ENCODE peak calls at places on chromosomes 3 and 15, in five cellular contexts. One of them, this sample, is unnamed.

GRCh38 chr3:46866720-46867549 is 3.7 kb upstream of the MYL3 start:
- DNase-seq in right lobe of liver: peak; percentile 85
- DNase-seq in H1: peak; percentile 97
- DNase-seq in endothelial cell: peak; percentile 84
- DNase-seq in MCF 10A: peak; percentile 65
- DNase-seq in this sample: peak; percentile 88

GRCh38 chr15:92142242-92143232 is 251.1 kb upstream of the ST8SIA2 start:
- DNase-seq in right lobe of liver: no peak
- DNase-seq in MCF 10A: no peak
- DNase-seq in H1: no peak
- DNase-seq in endothelial cell: no peak
- DNase-seq in this sample: no peak

GRCh38 chr3:10269443-10269842 is 21.2 kb downstream of the TATDN2 start:
- DNase-seq in endothelial cell: no peak
- DNase-seq in H1: no peak
- DNase-seq in right lobe of liver: peak; percentile 4
- DNase-seq in MCF 10A: no peak
- DNase-seq in this sample: no peak

GRCh38 chr3:115931581-115931980 is 308.3 kb downstream of the GAP43 start:
- DNase-seq in MCF 10A: no peak
- DNase-seq in endothelial cell: no peak
- DNase-seq in right lobe of liver: no peak
- DNase-seq in H1: no peak
- DNase-seq in this sample: no peak

GRCh38 chr3:46849686-46850467 is 13.4 kb downstream of the MYL3 start:
- DNase-seq in MCF 10A: no peak
- DNase-seq in endothelial cell: no peak
- DNase-seq in H1: no peak
- DNase-seq in right lobe of liver: no peak
- DNase-seq in this sample: no peak

GRCh38 chr3:101936419-101937331 is 87.4 kb downstream of the NFKBIZ start:
- DNase-seq in MCF 10A: peak; percentile 84
- DNase-seq in H1: no peak
- DNase-seq in endothelial cell: no peak
- DNase-seq in right lobe of liver: no peak
- DNase-seq in this sample: peak; percentile 79

GRCh38 chr3:47283596-47284364 is 1.0 kb downstream of the KLHL18 start:
- DNase-seq in MCF 10A: peak; percentile 11
- DNase-seq in right lobe of liver: no peak
- DNase-seq in H1: peak; percentile 60
- DNase-seq in endothelial cell: no peak
- DNase-seq in this sample: peak; percentile 34

GRCh38 chr3:134103470-134103869 is 73.7 kb upstream of the SLCO2A1 start:
- DNase-seq in MCF 10A: no peak
- DNase-seq in endothelial cell: no peak
- DNase-seq in right lobe of liver: no peak
- DNase-seq in H1: no peak
- DNase-seq in this sample: no peak

GRCh38 chr3:61381745-61382392 is 130.6 kb upstream of the FHIT start:
- DNase-seq in endothelial cell: no peak
- DNase-seq in H1: no peak
- DNase-seq in MCF 10A: peak; percentile 56
- DNase-seq in right lobe of liver: no peak
- DNase-seq in this sample: peak; percentile 65

GRCh38 chr15:74252291-74253080 is 16.4 kb downstream of the CCDC33 start:
- DNase-seq in MCF 10A: no peak
- DNase-seq in H1: no peak
- DNase-seq in endothelial cell: no peak
- DNase-seq in right lobe of liver: no peak
- DNase-seq in this sample: no peak

GRCh38 chr15:89912145-89912673 is 543 bp downstream of the ARPIN start:
- DNase-seq in MCF 10A: no peak
- DNase-seq in H1: peak; percentile 73
- DNase-seq in endothelial cell: peak; percentile 30
- DNase-seq in right lobe of liver: peak; percentile 66
- DNase-seq in this sample: no peak

GRCh38 chr15:35450492-35450891 is 95.5 kb downstream of the DPH6 start:
- DNase-seq in H1: no peak
- DNase-seq in right lobe of liver: no peak
- DNase-seq in endothelial cell: no peak
- DNase-seq in MCF 10A: no peak
- DNase-seq in this sample: no peak

GRCh38 chr3:81888822-81889557 is 127.5 kb upstream of the GBE1 start:
- DNase-seq in MCF 10A: no peak
- DNase-seq in right lobe of liver: no peak
- DNase-seq in H1: no peak
- DNase-seq in endothelial cell: no peak
- DNase-seq in this sample: no peak

GRCh38 chr3:191369081-191370010 is 39.0 kb upstream of the UTS2B start:
- DNase-seq in MCF 10A: no peak
- DNase-seq in endothelial cell: no peak
- DNase-seq in right lobe of liver: no peak
- DNase-seq in H1: no peak
- DNase-seq in this sample: no peak

GRCh38 chr15:31488437-31489204 is 162.0 kb downstream of the KLF13 start:
- DNase-seq in endothelial cell: peak; percentile 48
- DNase-seq in MCF 10A: peak; percentile 88
- DNase-seq in right lobe of liver: peak; percentile 82
- DNase-seq in H1: peak; percentile 58
- DNase-seq in this sample: peak; percentile 84

GRCh38 chr15:50828610-50829206 is 63.2 kb upstream of the SPPL2A start:
- DNase-seq in endothelial cell: no peak
- DNase-seq in H1: no peak
- DNase-seq in right lobe of liver: no peak
- DNase-seq in MCF 10A: peak; percentile 92
- DNase-seq in this sample: no peak

GRCh38 chr15:79615754-79616153 is 183.6 kb downstream of the MINAR1 start:
- DNase-seq in endothelial cell: no peak
- DNase-seq in H1: peak; percentile 7
- DNase-seq in MCF 10A: no peak
- DNase-seq in right lobe of liver: no peak
- DNase-seq in this sample: no peak

GRCh38 chr3:150787741-150788370 is 24.9 kb upstream of the SIAH2 start:
- DNase-seq in MCF 10A: peak; percentile 57
- DNase-seq in endothelial cell: peak; percentile 88
- DNase-seq in right lobe of liver: peak; percentile 90
- DNase-seq in H1: peak; percentile 93
- DNase-seq in this sample: peak; percentile 53

GRCh38 chr3:38404286-38404685 is 49.4 kb upstream of the ACVR2B start:
- DNase-seq in endothelial cell: no peak
- DNase-seq in right lobe of liver: no peak
- DNase-seq in MCF 10A: peak; percentile 89
- DNase-seq in H1: no peak
- DNase-seq in this sample: no peak

GRCh38 chr3:122092460-122093165 is 37.5 kb downstream of the CD86 start:
- DNase-seq in endothelial cell: peak; percentile 15
- DNase-seq in MCF 10A: peak; percentile 74
- DNase-seq in right lobe of liver: peak; percentile 54
- DNase-seq in H1: no peak
- DNase-seq in this sample: peak; percentile 26

GRCh38 chr15:78069630-78070029 is 7.9 kb downstream of the TBC1D2B start:
- DNase-seq in MCF 10A: no peak
- DNase-seq in H1: no peak
- DNase-seq in right lobe of liver: no peak
- DNase-seq in endothelial cell: no peak
- DNase-seq in this sample: no peak

GRCh38 chr3:117059990-117060338 is 350.4 kb downstream of the TUSC7 start:
- DNase-seq in MCF 10A: no peak
- DNase-seq in endothelial cell: no peak
- DNase-seq in right lobe of liver: no peak
- DNase-seq in H1: no peak
- DNase-seq in this sample: no peak

GRCh38 chr3:124773351-124774304 is 43.4 kb downstream of the UMPS start:
- DNase-seq in MCF 10A: no peak
- DNase-seq in H1: no peak
- DNase-seq in right lobe of liver: no peak
- DNase-seq in endothelial cell: no peak
- DNase-seq in this sample: no peak

GRCh38 chr15:100256096-100256984 is 85.4 kb downstream of the ADAMTS17 start:
- DNase-seq in H1: peak; percentile 14
- DNase-seq in MCF 10A: no peak
- DNase-seq in endothelial cell: no peak
- DNase-seq in right lobe of liver: no peak
- DNase-seq in this sample: no peak

GRCh38 chr3:10187944-10188343 is 23.2 kb downstream of the IRAK2 start:
- DNase-seq in right lobe of liver: no peak
- DNase-seq in MCF 10A: no peak
- DNase-seq in H1: no peak
- DNase-seq in endothelial cell: no peak
- DNase-seq in this sample: no peak

GRCh38 chr3:53730565-53730964 is 115.7 kb downstream of the CHDH start:
- DNase-seq in MCF 10A: peak; percentile 5
- DNase-seq in endothelial cell: no peak
- DNase-seq in right lobe of liver: no peak
- DNase-seq in H1: no peak
- DNase-seq in this sample: no peak

GRCh38 chr15:60591491-60592385 is 112.8 kb upstream of the ICE2 start:
- DNase-seq in MCF 10A: no peak
- DNase-seq in endothelial cell: peak; percentile 48
- DNase-seq in H1: peak; percentile 80
- DNase-seq in right lobe of liver: peak; percentile 71
- DNase-seq in this sample: peak; percentile 68

GRCh38 chr3:35936571-35936970 is 297.2 kb downstream of the ARPP21 start:
- DNase-seq in endothelial cell: no peak
- DNase-seq in right lobe of liver: no peak
- DNase-seq in MCF 10A: peak; percentile 25
- DNase-seq in H1: no peak
- DNase-seq in this sample: no peak

GRCh38 chr3:116966649-116967048 is 257.1 kb downstream of the TUSC7 start:
- DNase-seq in right lobe of liver: no peak
- DNase-seq in MCF 10A: no peak
- DNase-seq in endothelial cell: no peak
- DNase-seq in H1: no peak
- DNase-seq in this sample: no peak

GRCh38 chr15:38692789-38693062 is 128.1 kb upstream of the RASGRP1 start:
- DNase-seq in H1: no peak
- DNase-seq in right lobe of liver: no peak
- DNase-seq in endothelial cell: no peak
- DNase-seq in MCF 10A: no peak
- DNase-seq in this sample: no peak

GRCh38 chr15:38696790-38697495 is 132.3 kb upstream of the RASGRP1 start:
- DNase-seq in MCF 10A: no peak
- DNase-seq in endothelial cell: no peak
- DNase-seq in H1: no peak
- DNase-seq in right lobe of liver: no peak
- DNase-seq in this sample: no peak

GRCh38 chr15:38695249-38696119 is 130.9 kb upstream of the RASGRP1 start:
- DNase-seq in right lobe of liver: no peak
- DNase-seq in endothelial cell: no peak
- DNase-seq in H1: no peak
- DNase-seq in MCF 10A: no peak
- DNase-seq in this sample: no peak

GRCh38 chr15:38698215-38698614 is 133.6 kb upstream of the RASGRP1 start:
- DNase-seq in endothelial cell: no peak
- DNase-seq in H1: no peak
- DNase-seq in MCF 10A: no peak
- DNase-seq in right lobe of liver: no peak
- DNase-seq in this sample: no peak

GRCh38 chr15:38696120-38696727 is 131.6 kb upstream of the RASGRP1 start:
- DNase-seq in endothelial cell: no peak
- DNase-seq in MCF 10A: no peak
- DNase-seq in H1: no peak
- DNase-seq in right lobe of liver: no peak
- DNase-seq in this sample: peak; percentile 31
- TF ChIP-seq CTCF in endothelial cell: no peak
- TF ChIP-seq CTCF in MCF 10A: no peak
- TF ChIP-seq CTCF in H1: no peak
- TF ChIP-seq CTCF in right lobe of liver: no peak
- TF ChIP-seq CTCF in this sample: no peak

GRCh38 chr3:127339016-127339415 is 51.2 kb upstream of the PRR20G start:
- DNase-seq in H1: no peak
- DNase-seq in endothelial cell: no peak
- DNase-seq in right lobe of liver: no peak
- DNase-seq in MCF 10A: no peak
- DNase-seq in this sample: no peak

GRCh38 chr3:127339943-127340861 is 52.4 kb upstream of the PRR20G start:
- DNase-seq in MCF 10A: no peak
- DNase-seq in H1: peak; percentile 41
- DNase-seq in endothelial cell: no peak
- DNase-seq in right lobe of liver: no peak
- DNase-seq in this sample: peak; percentile 43

GRCh38 chr3:127337911-127338531 is 50.2 kb upstream of the PRR20G start:
- DNase-seq in right lobe of liver: no peak
- DNase-seq in MCF 10A: no peak
- DNase-seq in endothelial cell: no peak
- DNase-seq in H1: no peak
- DNase-seq in this sample: no peak

GRCh38 chr3:127337001-127337400 is 49.2 kb upstream of the PRR20G start:
- DNase-seq in MCF 10A: no peak
- DNase-seq in endothelial cell: no peak
- DNase-seq in right lobe of liver: no peak
- DNase-seq in H1: no peak
- DNase-seq in this sample: no peak

GRCh38 chr3:127336086-127336485 is 48.2 kb upstream of the PRR20G start:
- DNase-seq in endothelial cell: no peak
- DNase-seq in right lobe of liver: no peak
- DNase-seq in H1: no peak
- DNase-seq in MCF 10A: no peak
- DNase-seq in this sample: no peak
- TF ChIP-seq CTCF in endothelial cell: no peak
- TF ChIP-seq CTCF in right lobe of liver: no peak
- TF ChIP-seq CTCF in H1: no peak
- TF ChIP-seq CTCF in MCF 10A: no peak
- TF ChIP-seq CTCF in this sample: no peak

DNA sequence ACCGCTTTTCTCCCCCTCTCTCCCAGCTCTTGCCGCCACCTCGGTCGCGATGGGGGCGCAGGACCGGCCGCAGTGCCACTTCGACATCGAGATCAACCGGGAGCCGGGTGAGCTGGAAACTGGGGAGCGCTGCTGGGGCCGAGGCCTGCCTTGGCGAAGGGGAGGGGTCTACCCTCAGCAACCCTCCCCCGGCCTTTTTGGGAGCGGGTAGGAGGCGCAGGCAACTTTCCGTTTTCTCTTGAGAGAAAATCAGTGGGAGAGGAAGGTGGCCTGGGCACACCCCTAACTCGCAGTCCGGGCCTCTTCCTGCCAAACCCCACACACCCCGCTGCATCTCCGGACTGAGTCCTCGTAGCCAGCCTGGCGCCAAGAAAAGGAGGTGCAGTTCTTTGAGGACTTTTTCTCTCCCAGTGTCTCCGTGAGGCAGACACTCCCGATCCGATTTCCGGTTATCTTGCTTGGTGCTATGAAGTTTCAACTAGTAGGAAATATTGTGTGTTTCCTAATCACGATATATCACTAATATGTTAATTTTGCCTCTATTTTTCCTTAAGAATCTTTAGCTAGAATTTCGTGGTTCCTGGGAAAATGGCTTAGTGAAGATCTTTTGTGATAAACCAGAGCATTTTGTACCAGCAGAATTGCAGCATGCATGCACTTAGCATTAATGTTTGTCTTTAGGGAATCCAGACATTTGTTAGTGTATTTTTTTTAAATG is 631 bp downstream of the NKTR start:
- DNase-seq in MCF 10A: peak; percentile 73
- DNase-seq in endothelial cell: peak; percentile 72
- DNase-seq in H1: peak; percentile 83
- DNase-seq in right lobe of liver: no peak
- DNase-seq in this sample: peak; percentile 43
- TF ChIP-seq CTCF in MCF 10A: no peak
- TF ChIP-seq CTCF in endothelial cell: peak; percentile 18
- TF ChIP-seq CTCF in H1: peak; percentile 7
- TF ChIP-seq CTCF in right lobe of liver: no peak
- TF ChIP-seq CTCF in this sample: no peak

GRCh38 chr15:63238796-63239195 is 38.6 kb upstream of the APH1B start:
- DNase-seq in right lobe of liver: no peak
- DNase-seq in endothelial cell: no peak
- DNase-seq in H1: no peak
- DNase-seq in MCF 10A: peak; percentile 66
- DNase-seq in this sample: no peak
- TF ChIP-seq CTCF in right lobe of liver: no peak
- TF ChIP-seq CTCF in endothelial cell: no peak
- TF ChIP-seq CTCF in H1: no peak
- TF ChIP-seq CTCF in MCF 10A: no peak
- TF ChIP-seq CTCF in this sample: no peak

This sample was measured in GM13976.